ENCODE peak calls at places on chromosomes 6 and 20, in ten cellular contexts. Z is heart left ventricle, S is hepatocyte, G is AG04450, I is foreskin fibroblast, P is testis, C is choroid plexus epithelial cell, N is fibroblast of villous mesenchyme, V is prostate gland, Q is AG10803. L is an unnamed sample.

GRCh38 chr20:62266340-62266739 is 28.0 kb downstream of the OSBPL2 start:
- DNase-seq in Z (no peak), S (no peak), G (no peak), I (no peak), P (peak; percentile 26), C (peak; percentile 4), N (no peak), V (no peak), Q (no peak), L (peak; percentile 8)

GRCh38 chr6:74939309-74939708 is 266.5 kb downstream of the COL12A1 start:
- DNase-seq in Z (no peak), S (no peak), G (no peak), I (no peak), P (no peak), C (peak; percentile 43), N (no peak), V (no peak), Q (no peak), L (peak; percentile 30)

GRCh38 chr20:39016076-39016475 is 53.9 kb downstream of the DHX35 start:
- DNase-seq in Z (no peak), S (no peak), G (no peak), I (no peak), P (no peak), C (no peak), N (no peak), V (no peak), Q (no peak), L (no peak)

GRCh38 chr6:17994019-17994418 is 6.6 kb upstream of the KIF13A start:
- DNase-seq in Z (no peak), S (no peak), G (no peak), I (no peak), P (no peak), C (peak; percentile 19), N (peak; percentile 33), V (no peak), Q (no peak), L (peak; percentile 34)

GRCh38 chr6:142592876-142593275 is 291.1 kb downstream of the ADGRG6 start:
- DNase-seq in Z (no peak), S (no peak), G (no peak), I (no peak), P (no peak), C (no peak), N (no peak), V (no peak), Q (no peak), L (peak; percentile 5)

GRCh38 chr20:61861054-61861841 is 204.4 kb downstream of the TAF4 start:
- DNase-seq in Z (no peak), S (no peak), G (no peak), I (no peak), P (no peak), C (no peak), N (no peak), V (no peak), Q (no peak), L (no peak)

GRCh38 chr6:97524846-97525245 is 241.8 kb upstream of the MMS22L start:
- DNase-seq in Z (no peak), S (no peak), G (no peak), I (no peak), P (no peak), C (no peak), N (no peak), V (no peak), Q (no peak), L (no peak)

GRCh38 chr6:143441010-143441409 is 9.5 kb downstream of the ADAT2 start:
- DNase-seq in Z (no peak), S (no peak), G (no peak), I (no peak), P (no peak), C (no peak), N (no peak), V (no peak), Q (no peak), L (no peak)

GRCh38 chr20:48766205-48766604 is 61.6 kb downstream of the PREX1 start:
- DNase-seq in Z (no peak), S (no peak), G (no peak), I (no peak), P (no peak), C (no peak), N (no peak), V (no peak), Q (no peak), L (peak; percentile 38)

GRCh38 chr20:43988867-43989266 is 74.2 kb downstream of the TOX2 start:
- DNase-seq in Z (no peak), S (no peak), G (peak; percentile 10), I (peak; percentile 72), P (no peak), C (peak; percentile 57), N (no peak), V (no peak), Q (peak; percentile 52), L (peak; percentile 52)

GRCh38 chr6:102763886-102764285 is 1370.4 kb downstream of the GRIK2 start:
- DNase-seq in Z (no peak), S (no peak), G (no peak), I (no peak), P (no peak), C (no peak), N (no peak), V (no peak), Q (no peak), L (no peak)

GRCh38 chr6:5679696-5680494 is 326.8 kb downstream of the NRN1 start:
- DNase-seq in Z (no peak), S (no peak), G (no peak), I (no peak), P (no peak), C (no peak), N (no peak), V (no peak), Q (no peak), L (no peak)
- TF ChIP-seq CTCF in Z (no peak), S (no peak), G (no peak), I (no peak), P (no peak), C (no peak), N (no peak), V (no peak), Q (no peak), L (no peak)

DNA sequence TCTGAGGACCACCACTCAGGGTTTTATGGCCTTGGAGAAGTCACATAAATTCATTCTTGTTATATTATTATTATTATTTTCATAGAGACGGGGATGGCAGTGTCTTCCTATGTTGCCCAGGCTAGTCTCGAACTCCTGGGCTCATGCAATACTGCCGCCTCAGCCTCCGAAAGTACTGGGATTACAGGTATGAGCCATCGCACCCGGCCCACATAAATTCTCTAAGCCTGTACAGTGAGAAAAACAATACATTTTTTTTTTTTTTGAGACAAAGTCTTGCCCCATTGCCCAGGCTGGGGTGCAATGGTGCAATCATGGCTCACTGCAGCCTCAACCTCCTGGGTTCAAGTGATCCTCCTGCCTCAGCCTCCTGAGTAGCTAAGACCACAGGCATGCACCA is 753 bp upstream of the FASTKD5 start:
- DNase-seq in Z (no peak), S (no peak), G (no peak), I (no peak), P (no peak), C (no peak), N (no peak), V (no peak), Q (no peak), L (no peak)
- H3K4me3 ChIP-seq in Z (peak overlapping the region; percentile 87), S (no peak overlapping the region), G (no peak overlapping the region), I (peak overlapping the region; percentile 90), P (peak overlapping the region; percentile 87), C (no peak overlapping the region), N (peak overlapping the region; percentile 77), V (no peak overlapping the region), Q (no peak overlapping the region), L (no peak overlapping the region)

GRCh38 chr20:50646483-50646996 is 44.8 kb downstream of the RIPOR3 start:
- DNase-seq in Z (no peak), S (no peak), G (peak; percentile 78), I (peak; percentile 73), P (no peak), C (peak; percentile 88), N (peak; percentile 94), V (no peak), Q (peak; percentile 97), L (peak; percentile 90)
- TF ChIP-seq CTCF in Z (no peak), S (peak; percentile 21), G (peak; percentile 61), I (peak; percentile 41), P (peak; percentile 11), C (peak; percentile 57), N (peak; percentile 49), V (no peak), Q (peak; percentile 60), L (peak; percentile 61)

GRCh38 chr20:13995841-13996240 is 525 bp downstream of the MACROD2 start:
- DNase-seq in Z (peak; percentile 40), S (peak; percentile 78), G (no peak), I (no peak), P (peak; percentile 65), C (no peak), N (no peak), V (peak; percentile 52), Q (no peak), L (no peak)
- H3K4me3 ChIP-seq in Z (peak overlapping the region; percentile 55), S (peak overlapping the region; percentile 90), G (no peak overlapping the region), I (peak overlapping the region; percentile 74), P (peak overlapping the region; percentile 90), C (peak overlapping the region; percentile 66), N (peak overlapping the region; percentile 55), V (peak overlapping the region; percentile 65), Q (peak overlapping the region; percentile 78), L (peak overlapping the region; percentile 48)

GRCh38 chr6:88605271-88605670 is 358.1 kb downstream of the RNGTT start:
- DNase-seq in Z (no peak), S (no peak), G (no peak), I (no peak), P (no peak), C (no peak), N (no peak), V (no peak), Q (no peak), L (no peak)

GRCh38 chr6:88596801-88597200 is 366.6 kb downstream of the RNGTT start:
- DNase-seq in Z (no peak), S (no peak), G (no peak), I (no peak), P (no peak), C (no peak), N (no peak), V (no peak), Q (no peak), L (no peak)

DNA sequence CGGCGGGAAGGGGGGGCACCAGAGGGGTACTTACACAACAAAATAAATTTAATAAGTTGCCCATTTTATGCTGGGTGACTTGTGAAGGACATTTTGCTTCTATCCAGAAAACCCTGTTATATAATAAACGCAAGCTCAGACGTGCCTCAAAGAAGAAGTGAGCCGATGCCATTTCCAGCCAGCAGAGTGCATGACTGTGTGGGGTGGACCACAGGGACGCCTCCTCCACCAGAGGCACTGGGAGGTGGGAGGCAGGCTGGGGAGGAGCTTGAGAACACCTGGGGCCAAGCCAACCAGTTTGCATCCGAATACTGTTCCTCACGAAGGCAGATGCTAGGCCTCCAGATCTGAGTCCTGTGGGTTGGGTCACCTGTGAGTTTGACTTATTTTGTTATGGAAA is 363.9 kb downstream of the RNGTT start:
- DNase-seq in Z (no peak), S (no peak), G (no peak), I (no peak), P (no peak), C (no peak), N (no peak), V (no peak), Q (no peak), L (no peak)
- TF ChIP-seq CTCF in Z (no peak), S (no peak), G (no peak), I (no peak), P (no peak), C (no peak), N (no peak), V (no peak), Q (no peak), L (no peak)